ENCODE peak calls at places on chromosomes 2 and 18, in eight cellular contexts. L, N, Z, A, H, C, V and E are unnamed samples.

GRCh38 chr2:191631754-191632153 is 46.2 kb upstream of the NABP1 start:
- DNase-seq in L (no peak), N (no peak), Z (peak; percentile 23), A (peak; percentile 77), H (peak; percentile 68), C (no peak), V (no peak), E (peak; percentile 45)

GRCh38 chr18:25713104-25713503 is 361.1 kb upstream of the ZNF521 start:
- DNase-seq in L (no peak), N (no peak), Z (no peak), A (no peak), H (no peak), C (no peak), V (no peak), E (no peak)

GRCh38 chr2:128978155-128978707 is 659.6 kb upstream of the HS6ST1 start:
- DNase-seq in L (no peak), N (no peak), Z (no peak), A (no peak), H (no peak), C (no peak), V (no peak), E (no peak)

GRCh38 chr2:172095905-172096660 is 6.6 kb downstream of the DLX2 start:
- DNase-seq in L (no peak), N (peak; percentile 75), Z (no peak), A (no peak), H (no peak), C (no peak), V (peak; percentile 41), E (no peak)

GRCh38 chr2:129189617-129190016 is 789.8 kb upstream of the RAB6C start:
- DNase-seq in L (no peak), N (no peak), Z (no peak), A (no peak), H (no peak), C (no peak), V (no peak), E (no peak)

GRCh38 chr18:49697757-49698595 is 115.4 kb downstream of the ACAA2 start:
- DNase-seq in L (no peak), N (no peak), Z (no peak), A (no peak), H (no peak), C (no peak), V (peak; percentile 6), E (no peak)

GRCh38 chr2:51597086-51597485 is 565.2 kb upstream of the NRXN1 start:
- DNase-seq in L (peak; percentile 38), N (no peak), Z (no peak), A (no peak), H (no peak), C (no peak), V (no peak), E (no peak)

GRCh38 chr2:180699657-180700361 is 280.6 kb upstream of the UBE2E3 start:
- DNase-seq in L (no peak), N (peak; percentile 64), Z (no peak), A (no peak), H (no peak), C (no peak), V (no peak), E (no peak)

GRCh38 chr2:223563462-223563861 is 38.7 kb downstream of the SCG2 start:
- DNase-seq in L (no peak), N (no peak), Z (no peak), A (no peak), H (peak; percentile 39), C (no peak), V (no peak), E (no peak)

GRCh38 chr2:19538411-19538963 is 180.1 kb upstream of the OSR1 start:
- DNase-seq in L (no peak), N (no peak), Z (no peak), A (no peak), H (no peak), C (no peak), V (no peak), E (peak; percentile 27)

GRCh38 chr2:224479826-224480225 is 77.9 kb upstream of the FAM124B start:
- DNase-seq in L (no peak), N (no peak), Z (no peak), A (no peak), H (no peak), C (no peak), V (no peak), E (no peak)

GRCh38 chr2:145652546-145652945 is 1132.6 kb upstream of the ZEB2 start:
- DNase-seq in L (no peak), N (no peak), Z (no peak), A (no peak), H (no peak), C (no peak), V (no peak), E (no peak)

GRCh38 chr2:138708682-138709241 is 71.4 kb downstream of the NXPH2 start:
- DNase-seq in L (no peak), N (no peak), Z (no peak), A (no peak), H (no peak), C (no peak), V (no peak), E (peak; percentile 41)

GRCh38 chr2:69138793-69139510 is 126.0 kb downstream of the ANTXR1 start:
- DNase-seq in L (no peak), N (no peak), Z (no peak), A (no peak), H (no peak), C (no peak), V (no peak), E (peak; percentile 88)

GRCh38 chr2:204950695-204951094 is 405.4 kb downstream of the PARD3B start:
- DNase-seq in L (no peak), N (no peak), Z (no peak), A (no peak), H (no peak), C (no peak), V (no peak), E (no peak)

GRCh38 chr2:17171446-17172049 is 346.7 kb downstream of the RAD51AP2 start:
- DNase-seq in L (no peak), N (no peak), Z (no peak), A (no peak), H (peak; percentile 26), C (no peak), V (peak; percentile 36), E (peak; percentile 73)

GRCh38 chr2:130764821-130765115 is 9.4 kb downstream of the AMER3 start:
- DNase-seq in L (no peak), N (no peak), Z (no peak), A (no peak), H (no peak), C (no peak), V (no peak), E (no peak)

DNA sequence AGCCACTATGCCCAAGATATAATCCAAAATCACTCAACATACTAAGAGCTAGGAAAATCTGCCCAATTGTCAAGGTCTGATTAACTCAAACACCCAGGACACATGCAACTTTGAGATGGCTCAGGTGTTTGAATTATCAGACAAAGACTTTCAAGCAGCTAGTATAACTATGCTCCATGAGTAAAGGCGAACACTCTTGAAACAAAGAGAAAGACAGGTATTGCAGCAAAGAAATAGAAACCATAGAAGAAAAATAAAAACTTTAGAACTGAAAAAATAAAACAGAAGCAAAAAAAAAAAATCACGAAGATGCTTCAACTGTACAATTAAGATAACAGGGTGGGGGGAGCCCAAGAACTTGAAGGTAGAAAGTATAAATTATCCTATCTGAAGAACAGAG is 214.2 kb downstream of the EIPR1 start:
- DNase-seq in L (no peak), N (no peak), Z (no peak), A (no peak), H (no peak), C (no peak), V (no peak), E (no peak)
- H3K27me3 ChIP-seq in L (no peaks in the 10 kb centered on the region), N (no peaks in the 10 kb centered on the region), Z (no peaks in the 10 kb centered on the region), A (no peaks in the 10 kb centered on the region), H (no peaks in the 10 kb centered on the region), C (no peaks in the 10 kb centered on the region), V (no peaks in the 10 kb centered on the region), E (no peaks in the 10 kb centered on the region)

GRCh38 chr2:38076250-38076709 is 329 bp upstream of the CYP1B1 start:
- DNase-seq in L (peak; percentile 53), N (peak; percentile 88), Z (peak; percentile 74), A (peak; percentile 92), H (peak; percentile 76), C (no peak), V (peak; percentile 66), E (peak; percentile 76)

GRCh38 chr2:38075436-38076249 is at the start of gene CYP1B1:
- DNase-seq in L (no peak), N (peak; percentile 80), Z (no peak), A (peak; percentile 79), H (no peak), C (no peak), V (no peak), E (peak; percentile 51)

GRCh38 chr2:38074775-38075435 is 1.0 kb downstream of the CYP1B1 start:
- DNase-seq in L (no peak), N (peak; percentile 80), Z (peak; percentile 42), A (peak; percentile 75), H (no peak), C (no peak), V (peak; percentile 50), E (peak; percentile 29)

GRCh38 chr2:38077431-38077769 is 1.4 kb upstream of the CYP1B1 start:
- DNase-seq in L (no peak), N (no peak), Z (no peak), A (no peak), H (no peak), C (no peak), V (no peak), E (no peak)

GRCh38 chr2:38076710-38077430 is 919 bp upstream of the CYP1B1 start:
- DNase-seq in L (peak; percentile 72), N (peak; percentile 88), Z (peak; percentile 79), A (peak; percentile 95), H (peak; percentile 75), C (no peak), V (peak; percentile 65), E (peak; percentile 90)
- H3K4me3 ChIP-seq in L (peak overlapping the region; percentile 76), N (peak overlapping the region; percentile 57), Z (peak overlapping the region; percentile 33), A (peak overlapping the region; percentile 64), H (peak overlapping the region; percentile 61), C (no peak overlapping the region), V (peak overlapping the region; percentile 87), E (peak overlapping the region; percentile 46)

GRCh38 chr2:45640575-45640974 is 10.9 kb upstream of the PRKCE start:
- DNase-seq in L (no peak), N (no peak), Z (no peak), A (no peak), H (no peak), C (no peak), V (no peak), E (no peak)
- H3K27me3 ChIP-seq in L (peaks cover 5% of the 10 kb centered on the region), N (peaks cover 14% of the 10 kb centered on the region), Z (no peaks in the 10 kb centered on the region), A (no peaks in the 10 kb centered on the region), H (no peaks in the 10 kb centered on the region), C (peaks cover 13% of the 10 kb centered on the region), V (no peaks in the 10 kb centered on the region), E (no peaks in the 10 kb centered on the region)

GRCh38 chr2:47345584-47345913 is 57.4 kb upstream of the MSH2 start:
- DNase-seq in L (no peak), N (no peak), Z (no peak), A (no peak), H (no peak), C (no peak), V (no peak), E (no peak)
- H3K4me3 ChIP-seq in L (no peak overlapping the region), N (peak overlapping the region; percentile 33), Z (no peak overlapping the region), A (peak overlapping the region; percentile 44), H (peak overlapping the region; percentile 74), C (no peak overlapping the region), V (no peak overlapping the region), E (peak overlapping the region; percentile 6)

GRCh38 chr2:13819896-13820295 is 812.6 kb upstream of the LRATD1 start:
- DNase-seq in L (no peak), N (no peak), Z (no peak), A (no peak), H (no peak), C (no peak), V (no peak), E (no peak)
- H3K27me3 ChIP-seq in L (no peaks in the 10 kb centered on the region), N (no peaks in the 10 kb centered on the region), Z (no peaks in the 10 kb centered on the region), A (no peaks in the 10 kb centered on the region), H (no peaks in the 10 kb centered on the region), C (no peaks in the 10 kb centered on the region), V (no peaks in the 10 kb centered on the region), E (no peaks in the 10 kb centered on the region)